ENCODE peak calls at places on chromosome 11, in four cellular contexts. I is OCI-M1, Y is Panc1, C is ovary. L is an unnamed sample.

GRCh38 chr11:86940122-86940777 is 14.9 kb downstream of the FZD4 start:
- DNase-seq in Y (no peak), C (peak), I (no peak), L (no peak)

GRCh38 chr11:30535818-30536217 is 50.3 kb downstream of the MPPED2 start:
- DNase-seq in C (no peak), Y (no peak), I (no peak), L (no peak)

GRCh38 chr11:45328726-45329125 is 42.6 kb upstream of the SYT13 start:
- DNase-seq in I (no peak), Y (no peak), C (no peak), L (no peak)

GRCh38 chr11:133968300-133968699 is 11.5 kb upstream of the IGSF9B start:
- DNase-seq in Y (no peak), I (no peak), C (no peak), L (no peak)

GRCh38 chr11:119361961-119362725 is 15.6 kb upstream of the MFRP start:
- DNase-seq in I (no peak), Y (no peak), C (no peak), L (no peak)

GRCh38 chr11:28457481-28458145 is 349.4 kb downstream of the METTL15 start:
- DNase-seq in Y (no peak), C (no peak), I (no peak), L (no peak)

GRCh38 chr11:17013548-17014320 is 480 bp downstream of the PLEKHA7 start:
- DNase-seq in C (peak), Y (no peak), I (no peak), L (no peak)

GRCh38 chr11:65478411-65479183 is 20.2 kb upstream of the MALAT1 start:
- DNase-seq in Y (no peak), C (peak), I (no peak), L (no peak)

GRCh38 chr11:111045874-111046273 is 199.7 kb upstream of the POU2AF2 start:
- DNase-seq in C (no peak), Y (no peak), I (no peak), L (no peak)

GRCh38 chr11:68076371-68077042 is 37.7 kb downstream of the TCIRG1 start:
- DNase-seq in Y (no peak), C (no peak), I (peak), L (no peak)

GRCh38 chr11:65446446-65447277 is 24.1 kb downstream of the NEAT1 start:
- DNase-seq in C (peak), I (no peak), Y (no peak), L (peak)

GRCh38 chr11:64770120-64770519 is 8.2 kb downstream of the SF1 start:
- DNase-seq in C (no peak), I (no peak), Y (no peak), L (no peak)

GRCh38 chr11:134691985-134692384 is 279.9 kb upstream of the B3GAT1 start:
- DNase-seq in I (no peak), C (no peak), Y (no peak), L (peak)

GRCh38 chr11:94417386-94417987 is 16.3 kb upstream of the GPR83 start:
- DNase-seq in C (no peak), I (peak), Y (no peak), L (no peak)